ENCODE peak calls at places on chromosomes 12 and 14, in ten cellular contexts. P is left ventricle myocardium inferior, J is esophagus squamous epithelium, K is hepatocyte, Y is K562, Z is astrocyte, G is A673, U is lower lobe of right lung, N is upper lobe of right lung, R is keratinocyte. S is an unnamed sample. For H3K4me1 and H3K27me3, the result is how much of the 10 kb centered on the place peaks cover.

GRCh38 chr14:74401504-74402241 is 24.3 kb downstream of the SYNDIG1L start:
- DNase-seq in P (peak), J (peak), K (peak), Y (peak), Z (no peak), G (no peak), U (no peak), N (no peak), R (no peak), S (peak)

GRCh38 chr12:131052891-131053290 is 99.2 kb downstream of the ADGRD1 start:
- DNase-seq in P (no peak), J (no peak), K (no peak), Y (no peak), Z (no peak), G (no peak), U (peak), N (no peak), R (no peak), S (no peak)

GRCh38 chr14:45742187-45742586 is 489.2 kb upstream of the MIS18BP1 start:
- DNase-seq in P (no peak), J (no peak), K (no peak), Y (no peak), Z (no peak), G (no peak), U (no peak), N (no peak), R (no peak), S (no peak)

GRCh38 chr14:67251573-67252226 is 10.5 kb downstream of the PALS1 start:
- DNase-seq in P (no peak), J (no peak), K (no peak), Y (no peak), Z (peak), G (no peak), U (no peak), N (no peak), R (no peak), S (no peak)

GRCh38 chr12:14367097-14367661 is 1.7 kb downstream of the ATF7IP start:
- DNase-seq in P (no peak), J (no peak), K (peak), Y (no peak), Z (peak), G (peak), U (no peak), N (no peak), R (no peak), S (no peak)

GRCh38 chr12:116790066-116790465 is 52.0 kb downstream of the RNFT2 start:
- DNase-seq in P (no peak), J (no peak), K (no peak), Y (no peak), Z (no peak), G (no peak), U (no peak), N (no peak), R (no peak), S (no peak)

GRCh38 chr12:124557518-124558223 is 9.7 kb downstream of the NCOR2 start:
- DNase-seq in P (no peak), J (no peak), K (no peak), Y (no peak), Z (no peak), G (no peak), U (no peak), N (peak), R (no peak), S (peak)

GRCh38 chr12:75852143-75852542 is 179.4 kb downstream of the PHLDA1 start:
- DNase-seq in P (no peak), J (no peak), K (no peak), Y (no peak), Z (peak), G (peak), U (no peak), N (no peak), R (peak), S (peak)

GRCh38 chr12:122094735-122095561 is 16.4 kb downstream of the MLXIP start:
- DNase-seq in P (no peak), J (no peak), K (no peak), Y (no peak), Z (peak), G (peak), U (no peak), N (no peak), R (no peak), S (no peak)

GRCh38 chr14:56474419-56475022 is 105.1 kb upstream of the TMEM260 start:
- DNase-seq in P (no peak), J (no peak), K (peak), Y (peak), Z (peak), G (peak), U (no peak), N (no peak), R (no peak), S (no peak)

GRCh38 chr12:121391619-121392324 is 8.1 kb upstream of the RNF34 start:
- DNase-seq in P (no peak), J (no peak), K (peak), Y (peak), Z (peak), G (peak), U (peak), N (no peak), R (no peak), S (peak)

GRCh38 chr12:24039113-24039525 is 89.6 kb upstream of the SOX5 start:
- DNase-seq in P (no peak), J (no peak), K (peak), Y (no peak), Z (peak), G (no peak), U (no peak), N (no peak), R (no peak), S (no peak)

GRCh38 chr12:128918481-128918880 is 65.2 kb downstream of the GLT1D1 start:
- DNase-seq in P (no peak), J (no peak), K (no peak), Y (no peak), Z (no peak), G (no peak), U (no peak), N (no peak), R (no peak), S (no peak)

GRCh38 chr12:64682572-64683277 is 72.4 kb downstream of the RASSF3 start:
- DNase-seq in P (peak), J (no peak), K (peak), Y (no peak), Z (peak), G (peak), U (no peak), N (no peak), R (no peak), S (peak)

GRCh38 chr14:46840971-46841729 is 189.6 kb upstream of the RPL10L start:
- DNase-seq in P (no peak), J (no peak), K (peak), Y (no peak), Z (peak), G (no peak), U (no peak), N (no peak), R (no peak), S (no peak)

GRCh38 chr12:45008211-45008610 is 42.7 kb downstream of the DBX2 start:
- DNase-seq in P (no peak), J (no peak), K (no peak), Y (no peak), Z (no peak), G (no peak), U (no peak), N (no peak), R (no peak), S (no peak)

GRCh38 chr12:13135336-13136178 is 32.1 kb upstream of the GSG1 start:
- DNase-seq in P (no peak), J (no peak), K (peak), Y (peak), Z (peak), G (no peak), U (peak), N (peak), R (peak), S (no peak)

GRCh38 chr14:51157012-51157411 is 62.1 kb upstream of the TRIM9 start:
- DNase-seq in P (no peak), J (no peak), K (peak), Y (no peak), Z (no peak), G (peak), U (no peak), N (no peak), R (no peak), S (no peak)

GRCh38 chr12:110170535-110171185 is 46.5 kb downstream of the IFT81 start:
- DNase-seq in P (no peak), J (no peak), K (no peak), Y (no peak), Z (peak), G (no peak), U (no peak), N (no peak), R (no peak), S (no peak)

GRCh38 chr12:127893875-127894635 is 372.9 kb upstream of the TMEM132C start:
- DNase-seq in P (no peak), J (no peak), K (no peak), Y (no peak), Z (no peak), G (peak), U (no peak), N (no peak), R (no peak), S (no peak)

GRCh38 chr12:47022296-47022695 is 57.1 kb upstream of the PCED1B start:
- DNase-seq in P (no peak), J (no peak), K (no peak), Y (no peak), Z (peak), G (peak), U (no peak), N (no peak), R (no peak), S (no peak)

GRCh38 chr12:19507823-19508222 is 68.5 kb downstream of the AEBP2 start:
- DNase-seq in P (no peak), J (no peak), K (no peak), Y (no peak), Z (no peak), G (peak), U (no peak), N (no peak), R (no peak), S (no peak)

GRCh38 chr12:92369643-92370042 is 224.0 kb upstream of the BTG1 start:
- DNase-seq in P (no peak), J (no peak), K (no peak), Y (no peak), Z (peak), G (no peak), U (no peak), N (no peak), R (peak), S (no peak)

GRCh38 chr12:128531153-128531552 is 264.2 kb downstream of the TMEM132C start:
- DNase-seq in P (no peak), J (no peak), K (peak), Y (no peak), Z (no peak), G (peak), U (no peak), N (no peak), R (no peak), S (no peak)

GRCh38 chr14:99257122-99257672 is 14.8 kb downstream of the BCL11B start:
- DNase-seq in P (no peak), J (no peak), K (no peak), Y (no peak), Z (no peak), G (no peak), U (no peak), N (no peak), R (no peak), S (no peak)

GRCh38 chr14:42606839-42607238 is 1000.2 kb downstream of the LRFN5 start:
- DNase-seq in P (no peak), J (no peak), K (no peak), Y (no peak), Z (no peak), G (no peak), U (no peak), N (no peak), R (no peak), S (no peak)

GRCh38 chr12:67909091-67909531 is 80.1 kb upstream of the IFNG-AS1 start:
- DNase-seq in P (no peak), J (no peak), K (no peak), Y (no peak), Z (peak), G (no peak), U (no peak), N (no peak), R (no peak), S (no peak)

GRCh38 chr12:91098942-91099341 is 12.4 kb downstream of the LUM start:
- DNase-seq in P (no peak), J (no peak), K (peak), Y (no peak), Z (peak), G (no peak), U (no peak), N (no peak), R (no peak), S (no peak)

GRCh38 chr14:102579696-102580551 is 12.5 kb upstream of the RCOR1 start:
- DNase-seq in P (no peak), J (no peak), K (peak), Y (no peak), Z (peak), G (peak), U (peak), N (peak), R (no peak), S (peak)

GRCh38 chr14:51185180-51185579 is 54.9 kb upstream of the TMX1 start:
- DNase-seq in P (no peak), J (no peak), K (no peak), Y (no peak), Z (no peak), G (no peak), U (no peak), N (no peak), R (no peak), S (no peak)

GRCh38 chr14:38098074-38098846 is 109.4 kb upstream of the SSTR1 start:
- DNase-seq in P (no peak), J (no peak), K (no peak), Y (no peak), Z (peak), G (no peak), U (no peak), N (no peak), R (no peak), S (no peak)

GRCh38 chr12:26122681-26123481 is 2.0 kb downstream of the BHLHE41 start:
- DNase-seq in P (peak), J (no peak), K (peak), Y (no peak), Z (peak), G (peak), U (peak), N (peak), R (no peak), S (peak)

GRCh38 chr12:59895161-59895785 is 299.4 kb downstream of the SLC16A7 start:
- DNase-seq in P (no peak), J (no peak), K (no peak), Y (no peak), Z (no peak), G (no peak), U (no peak), N (no peak), R (no peak), S (no peak)

GRCh38 chr12:12975322-12976077 is 23.5 kb upstream of the GPRC5D start:
- DNase-seq in P (no peak), J (no peak), K (no peak), Y (peak), Z (no peak), G (peak), U (no peak), N (no peak), R (no peak), S (peak)

GRCh38 chr14:54565236-54566151 is 1.4 kb upstream of the SAMD4A start:
- DNase-seq in P (peak), J (peak), K (peak), Y (peak), Z (peak), G (peak), U (peak), N (peak), R (no peak), S (peak)

GRCh38 chr14:54566152-54566409 is 847 bp upstream of the SAMD4A start:
- DNase-seq in P (no peak), J (no peak), K (no peak), Y (no peak), Z (no peak), G (no peak), U (peak), N (no peak), R (no peak), S (no peak)

GRCh38 chr14:54566410-54567223 is at the start of gene SAMD4A:
- DNase-seq in P (peak), J (peak), K (peak), Y (peak), Z (peak), G (peak), U (peak), N (peak), R (no peak), S (peak)

GRCh38 chr14:54564071-54564798 is 2.7 kb upstream of the SAMD4A start:
- DNase-seq in P (no peak), J (no peak), K (peak), Y (peak), Z (peak), G (peak), U (no peak), N (no peak), R (no peak), S (no peak)

DNA sequence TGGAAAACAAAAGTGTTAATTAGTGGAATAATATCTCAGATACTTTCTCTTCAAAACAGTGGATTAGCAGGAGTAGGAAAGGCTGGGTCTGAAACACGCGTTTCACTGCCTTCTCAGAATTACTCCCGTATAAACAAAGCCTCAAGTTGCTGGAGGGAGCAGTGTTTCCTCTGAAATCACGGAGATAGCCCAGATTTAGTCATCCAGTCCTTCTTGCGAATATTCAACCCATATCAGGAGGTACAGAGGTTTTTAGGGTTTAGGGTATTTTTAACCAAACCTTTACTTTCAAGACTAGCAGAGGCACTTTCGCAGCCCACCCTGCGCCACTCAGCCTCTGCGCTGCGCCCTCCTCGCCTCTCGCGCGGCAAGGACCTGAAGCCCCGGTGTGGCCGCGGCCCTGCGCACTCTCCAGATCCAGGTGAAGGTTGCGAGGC is 2.1 kb upstream of the SAMD4A start:
- DNase-seq in P (no peak), J (no peak), K (no peak), Y (no peak), Z (peak), G (peak), U (no peak), N (no peak), R (no peak), S (no peak)
- TF ChIP-seq CTCF in P (no peak), J (no peak), K (no peak), Y (no peak), Z (no peak), G (no peak), U (no peak), N (no peak), R (no peak), S (no peak)

DNA sequence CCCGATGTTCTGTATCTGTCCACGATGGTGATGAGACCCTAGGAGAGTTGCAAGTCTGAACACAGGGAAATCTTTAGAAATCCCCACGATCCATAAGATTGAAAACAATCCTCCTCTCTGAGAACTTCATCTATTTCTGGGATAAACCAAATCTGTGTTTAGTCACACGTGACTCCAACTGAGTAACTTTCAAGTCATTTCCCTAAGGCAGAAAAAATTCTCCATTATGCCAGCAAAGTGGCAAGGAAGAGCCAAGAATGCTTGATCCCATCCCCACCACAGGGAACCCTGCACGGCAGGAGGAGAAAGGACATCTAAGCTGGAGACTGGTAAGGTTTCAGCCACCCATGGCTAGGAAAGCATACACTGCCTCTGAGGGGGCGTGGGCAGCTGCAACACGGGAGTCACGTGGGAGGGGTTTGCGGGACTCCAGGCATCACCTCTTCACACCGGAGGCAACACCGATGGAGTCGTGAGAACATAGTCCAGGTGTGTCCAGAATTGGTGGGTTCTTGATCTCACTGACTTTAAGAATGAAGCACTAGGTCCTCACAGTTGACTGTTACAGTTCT is 2.9 kb upstream of the SIVA1 start:
- DNase-seq in P (no peak), J (no peak), K (no peak), Y (no peak), Z (no peak), G (no peak), U (no peak), N (no peak), R (no peak), S (no peak)
- H3K4me1 ChIP-seq in P (under half), J (half or more), K (under half), Y (under half), Z (under half), G (under half), U (under half), N (under half), R (half or more), S (under half)

GRCh38 chr14:101061411-101062064 is 158.0 kb upstream of the RTL1 start:
- DNase-seq in P (no peak), J (no peak), K (no peak), Y (no peak), Z (no peak), G (no peak), U (no peak), N (peak), R (no peak), S (peak)
- H3K27me3 ChIP-seq in P (under half), J (under half), K (under half), Y (under half), Z (under half), G (under half), U (under half), N (under half), R (under half), S (under half)

GRCh38 chr12:108509806-108510205 is 5.3 kb upstream of the FICD start:
- DNase-seq in P (no peak), J (no peak), K (no peak), Y (no peak), Z (no peak), G (no peak), U (no peak), N (no peak), R (no peak), S (no peak)
- TF ChIP-seq CTCF in P (no peak), J (no peak), K (no peak), Y (no peak), Z (no peak), G (no peak), U (no peak), N (no peak), R (no peak), S (no peak)

DNA sequence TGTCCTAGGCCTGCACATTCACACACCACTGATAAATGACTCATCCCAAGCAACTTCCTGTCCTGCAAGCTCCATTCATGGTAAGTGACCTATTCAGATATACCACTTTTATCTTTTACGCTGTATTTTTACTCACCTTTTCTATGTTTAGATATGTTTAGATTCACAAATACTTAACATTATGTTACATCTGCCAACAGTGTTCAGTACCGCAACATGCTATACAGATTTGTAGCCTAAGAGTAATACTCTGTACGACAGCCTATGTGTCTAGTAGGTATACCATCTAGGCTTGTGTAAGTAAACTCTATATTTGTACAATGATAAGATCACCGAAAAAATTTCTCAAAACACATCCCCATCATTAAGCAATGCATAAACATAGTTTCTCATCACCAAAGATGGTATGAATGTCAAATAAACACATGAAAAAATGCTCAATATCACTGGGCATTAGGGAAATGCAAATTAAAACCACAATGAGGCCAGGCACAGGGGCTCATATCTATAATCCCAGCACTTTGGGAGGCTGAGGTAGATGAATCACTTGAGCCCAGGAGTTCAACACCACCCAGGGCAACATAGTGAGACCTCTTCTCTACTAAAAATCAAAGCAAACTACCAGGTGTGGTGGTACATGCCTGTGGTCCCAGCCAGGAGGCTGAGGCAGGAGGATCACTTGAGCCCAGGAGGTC is 20.7 kb downstream of the ATXN2 start:
- DNase-seq in P (no peak), J (no peak), K (peak), Y (no peak), Z (peak), G (no peak), U (no peak), N (no peak), R (no peak), S (no peak)
- H3K4me1 ChIP-seq in P (half or more), J (under half), K (under half), Y (under half), Z (under half), G (under half), U (under half), N (under half), R (under half), S (under half)

GRCh38 chr12:57470970-57471656 is 8.6 kb downstream of the ARHGAP9 start:
- DNase-seq in P (no peak), J (no peak), K (no peak), Y (no peak), Z (no peak), G (no peak), U (no peak), N (no peak), R (no peak), S (no peak)
- H3K27me3 ChIP-seq in P (half or more), J (under half), K (under half), Y (under half), Z (under half), G (under half), U (under half), N (under half), R (half or more), S (half or more)

GRCh38 chr14:33707751-33708150 is 243.1 kb downstream of the EGLN3 start:
- DNase-seq in P (no peak), J (no peak), K (no peak), Y (no peak), Z (peak), G (no peak), U (no peak), N (no peak), R (no peak), S (no peak)
- TF ChIP-seq CTCF in P (no peak), J (no peak), K (no peak), Y (no peak), Z (no peak), G (no peak), U (no peak), N (no peak), R (no peak), S (no peak)

GRCh38 chr12:132477009-132477702 is 12.8 kb upstream of the FBRSL1 start:
- DNase-seq in P (no peak), J (no peak), K (no peak), Y (no peak), Z (no peak), G (no peak), U (no peak), N (no peak), R (no peak), S (no peak)
- H3K4me1 ChIP-seq in P (under half), J (under half), K (under half), Y (under half), Z (under half), G (under half), U (under half), N (under half), R (under half), S (under half)